ENCODE peak calls at places on chromosome 16, in six cellular contexts. One of them, this sample, is unnamed.

GRCh38 chr16:53415504-53415903 is 18.8 kb upstream of the RBL2 start:
- DNase-seq in omental fat pad: no peak
- DNase-seq in sigmoid colon: no peak
- DNase-seq in central memory CD4-positive, alpha-beta T cell: no peak
- DNase-seq in breast epithelium: no peak
- DNase-seq in NCI-H446: no peak
- DNase-seq in this sample: no peak

GRCh38 chr16:69294051-69294450 is 17.1 kb upstream of the VPS4A start:
- DNase-seq in omental fat pad: no peak
- DNase-seq in sigmoid colon: no peak
- DNase-seq in central memory CD4-positive, alpha-beta T cell: no peak
- DNase-seq in breast epithelium: peak
- DNase-seq in NCI-H446: no peak
- DNase-seq in this sample: no peak

GRCh38 chr16:83599789-83600462 is 207.9 kb upstream of the HSBP1 start:
- DNase-seq in omental fat pad: no peak
- DNase-seq in sigmoid colon: no peak
- DNase-seq in central memory CD4-positive, alpha-beta T cell: no peak
- DNase-seq in breast epithelium: no peak
- DNase-seq in NCI-H446: no peak
- DNase-seq in this sample: no peak

GRCh38 chr16:50318796-50319578 is 49.8 kb downstream of the BRD7 start:
- DNase-seq in omental fat pad: no peak
- DNase-seq in sigmoid colon: no peak
- DNase-seq in central memory CD4-positive, alpha-beta T cell: peak
- DNase-seq in breast epithelium: no peak
- DNase-seq in NCI-H446: no peak
- DNase-seq in this sample: no peak

GRCh38 chr16:25264599-25264998 is 7.0 kb upstream of the ZKSCAN2 start:
- DNase-seq in omental fat pad: no peak
- DNase-seq in sigmoid colon: no peak
- DNase-seq in central memory CD4-positive, alpha-beta T cell: no peak
- DNase-seq in breast epithelium: no peak
- DNase-seq in NCI-H446: peak
- DNase-seq in this sample: no peak

GRCh38 chr16:11994187-11995119 is 17.9 kb downstream of the SNX29 start:
- DNase-seq in omental fat pad: no peak
- DNase-seq in sigmoid colon: peak
- DNase-seq in central memory CD4-positive, alpha-beta T cell: no peak
- DNase-seq in breast epithelium: no peak
- DNase-seq in NCI-H446: no peak
- DNase-seq in this sample: no peak

GRCh38 chr16:27801259-27801945 is 251.5 kb downstream of the KATNIP start:
- DNase-seq in omental fat pad: no peak
- DNase-seq in sigmoid colon: no peak
- DNase-seq in central memory CD4-positive, alpha-beta T cell: no peak
- DNase-seq in breast epithelium: no peak
- DNase-seq in NCI-H446: no peak
- DNase-seq in this sample: no peak

GRCh38 chr16:4769306-4769638 is 2.3 kb upstream of the ZNF500 start:
- DNase-seq in omental fat pad: no peak
- DNase-seq in sigmoid colon: no peak
- DNase-seq in central memory CD4-positive, alpha-beta T cell: no peak
- DNase-seq in breast epithelium: no peak
- DNase-seq in NCI-H446: no peak
- DNase-seq in this sample: no peak

GRCh38 chr16:28184625-28185024 is 27.1 kb downstream of the XPO6 start:
- DNase-seq in omental fat pad: no peak
- DNase-seq in sigmoid colon: no peak
- DNase-seq in central memory CD4-positive, alpha-beta T cell: no peak
- DNase-seq in breast epithelium: no peak
- DNase-seq in NCI-H446: no peak
- DNase-seq in this sample: no peak

GRCh38 chr16:61862221-61862620 is 174.0 kb downstream of the CDH8 start:
- DNase-seq in omental fat pad: no peak
- DNase-seq in sigmoid colon: no peak
- DNase-seq in central memory CD4-positive, alpha-beta T cell: no peak
- DNase-seq in breast epithelium: no peak
- DNase-seq in NCI-H446: no peak
- DNase-seq in this sample: no peak

GRCh38 chr16:87874639-87875472 is 5.5 kb upstream of the SLC7A5 start:
- DNase-seq in omental fat pad: no peak
- DNase-seq in sigmoid colon: no peak
- DNase-seq in central memory CD4-positive, alpha-beta T cell: no peak
- DNase-seq in breast epithelium: no peak
- DNase-seq in NCI-H446: no peak
- DNase-seq in this sample: no peak

GRCh38 chr16:53429221-53429943 is 4.9 kb upstream of the RBL2 start:
- DNase-seq in omental fat pad: no peak
- DNase-seq in sigmoid colon: no peak
- DNase-seq in central memory CD4-positive, alpha-beta T cell: no peak
- DNase-seq in breast epithelium: no peak
- DNase-seq in NCI-H446: peak
- DNase-seq in this sample: peak

GRCh38 chr16:56294599-56294998 is 103.3 kb downstream of the GNAO1 start:
- DNase-seq in omental fat pad: no peak
- DNase-seq in sigmoid colon: no peak
- DNase-seq in central memory CD4-positive, alpha-beta T cell: no peak
- DNase-seq in breast epithelium: no peak
- DNase-seq in NCI-H446: no peak
- DNase-seq in this sample: no peak

GRCh38 chr16:90020838-90021382 is 1.7 kb upstream of the DBNDD1 start:
- DNase-seq in omental fat pad: no peak
- DNase-seq in sigmoid colon: no peak
- DNase-seq in central memory CD4-positive, alpha-beta T cell: no peak
- DNase-seq in breast epithelium: no peak
- DNase-seq in NCI-H446: no peak
- DNase-seq in this sample: no peak

GRCh38 chr16:73329363-73330306 is 281.7 kb upstream of the ZFHX3 start:
- DNase-seq in omental fat pad: no peak
- DNase-seq in sigmoid colon: no peak
- DNase-seq in central memory CD4-positive, alpha-beta T cell: no peak
- DNase-seq in breast epithelium: no peak
- DNase-seq in NCI-H446: peak
- DNase-seq in this sample: peak

GRCh38 chr16:84999200-84999599 is 12.1 kb downstream of the ZDHHC7 start:
- DNase-seq in omental fat pad: no peak
- DNase-seq in sigmoid colon: no peak
- DNase-seq in central memory CD4-positive, alpha-beta T cell: no peak
- DNase-seq in breast epithelium: no peak
- DNase-seq in NCI-H446: no peak
- DNase-seq in this sample: no peak

GRCh38 chr16:87186440-87186839 is 130.8 kb downstream of the C16orf95 start:
- DNase-seq in omental fat pad: no peak
- DNase-seq in sigmoid colon: no peak
- DNase-seq in central memory CD4-positive, alpha-beta T cell: no peak
- DNase-seq in breast epithelium: no peak
- DNase-seq in NCI-H446: no peak
- DNase-seq in this sample: no peak

GRCh38 chr16:67563708-67564468 is 1.6 kb downstream of the CTCF start:
- DNase-seq in omental fat pad: no peak
- DNase-seq in sigmoid colon: peak
- DNase-seq in central memory CD4-positive, alpha-beta T cell: peak
- DNase-seq in breast epithelium: peak
- DNase-seq in NCI-H446: no peak
- DNase-seq in this sample: peak

GRCh38 chr16:57152096-57153093 is 33.4 kb downstream of the PSME3IP1 start:
- DNase-seq in omental fat pad: no peak
- DNase-seq in sigmoid colon: peak
- DNase-seq in central memory CD4-positive, alpha-beta T cell: no peak
- DNase-seq in breast epithelium: no peak
- DNase-seq in NCI-H446: no peak
- DNase-seq in this sample: no peak

GRCh38 chr16:53043986-53044571 is 8.6 kb downstream of the CHD9NB start:
- DNase-seq in omental fat pad: no peak
- DNase-seq in sigmoid colon: no peak
- DNase-seq in central memory CD4-positive, alpha-beta T cell: no peak
- DNase-seq in breast epithelium: peak
- DNase-seq in NCI-H446: peak
- DNase-seq in this sample: no peak

GRCh38 chr16:11672206-11673090 is 4.2 kb downstream of the SNN start:
- DNase-seq in omental fat pad: no peak
- DNase-seq in sigmoid colon: no peak
- DNase-seq in central memory CD4-positive, alpha-beta T cell: peak
- DNase-seq in breast epithelium: no peak
- DNase-seq in NCI-H446: no peak
- DNase-seq in this sample: no peak

GRCh38 chr16:75578725-75579124 is 12.5 kb downstream of the GABARAPL2 start:
- DNase-seq in omental fat pad: no peak
- DNase-seq in sigmoid colon: no peak
- DNase-seq in central memory CD4-positive, alpha-beta T cell: no peak
- DNase-seq in breast epithelium: no peak
- DNase-seq in NCI-H446: no peak
- DNase-seq in this sample: no peak

GRCh38 chr16:46894011-46894672 is 10.0 kb downstream of the GPT2 start:
- DNase-seq in omental fat pad: no peak
- DNase-seq in sigmoid colon: no peak
- DNase-seq in central memory CD4-positive, alpha-beta T cell: no peak
- DNase-seq in breast epithelium: no peak
- DNase-seq in NCI-H446: no peak
- DNase-seq in this sample: no peak

GRCh38 chr16:88815901-88816589 is 4.3 kb upstream of the APRT start:
- DNase-seq in omental fat pad: no peak
- DNase-seq in sigmoid colon: no peak
- DNase-seq in central memory CD4-positive, alpha-beta T cell: peak
- DNase-seq in breast epithelium: no peak
- DNase-seq in NCI-H446: no peak
- DNase-seq in this sample: no peak

GRCh38 chr16:56882077-56882476 is 17.1 kb downstream of the SLC12A3 start:
- DNase-seq in omental fat pad: no peak
- DNase-seq in sigmoid colon: no peak
- DNase-seq in central memory CD4-positive, alpha-beta T cell: no peak
- DNase-seq in breast epithelium: no peak
- DNase-seq in NCI-H446: no peak
- DNase-seq in this sample: no peak

This sample was measured in DMS 273 treated with DMSO at 0.1 percent for 48 hours.